ENCODE peak calls at places on chromosomes 7 and 10, in four cellular contexts. One of them, this sample, is unnamed.

GRCh38 chr10:130040351-130040750 is 70.3 kb downstream of the C10orf143 start:
- DNase-seq in GM12878: no peak
- DNase-seq in K562: no peak
- DNase-seq in endothelial cell of umbilical vein: no peak
- DNase-seq in this sample: no peak

GRCh38 chr7:1646957-1647891 is 22.9 kb upstream of the ELFN1 start:
- DNase-seq in GM12878: no peak
- DNase-seq in endothelial cell of umbilical vein: no peak
- DNase-seq in K562: no peak
- DNase-seq in this sample: no peak

GRCh38 chr7:2564970-2565546 is 6.3 kb downstream of the IQCE start:
- DNase-seq in K562: no peak
- DNase-seq in GM12878: no peak
- DNase-seq in endothelial cell of umbilical vein: no peak
- DNase-seq in this sample: peak; percentile 34

GRCh38 chr7:371119-371778 is 81.3 kb downstream of the FOXL3 start:
- DNase-seq in K562: peak; percentile 41
- DNase-seq in endothelial cell of umbilical vein: no peak
- DNase-seq in GM12878: no peak
- DNase-seq in this sample: no peak

GRCh38 chr10:535051-535450 is 154.4 kb downstream of the DIP2C start:
- DNase-seq in GM12878: no peak
- DNase-seq in endothelial cell of umbilical vein: no peak
- DNase-seq in K562: no peak
- DNase-seq in this sample: no peak

GRCh38 chr7:144384555-144385245 is 18.8 kb downstream of the NOBOX start:
- DNase-seq in GM12878: no peak
- DNase-seq in endothelial cell of umbilical vein: no peak
- DNase-seq in K562: no peak
- DNase-seq in this sample: no peak

GRCh38 chr10:17645591-17646345 is 1.8 kb downstream of the STAM start:
- DNase-seq in K562: no peak
- DNase-seq in GM12878: no peak
- DNase-seq in endothelial cell of umbilical vein: peak; percentile 32
- DNase-seq in this sample: peak; percentile 18

GRCh38 chr7:5183899-5184298 is 6.1 kb upstream of the WIPI2 start:
- DNase-seq in K562: no peak
- DNase-seq in endothelial cell of umbilical vein: no peak
- DNase-seq in GM12878: no peak
- DNase-seq in this sample: no peak

GRCh38 chr7:121994625-121995410 is 121.9 kb downstream of the PTPRZ1 start:
- DNase-seq in endothelial cell of umbilical vein: peak; percentile 69
- DNase-seq in K562: peak; percentile 53
- DNase-seq in GM12878: no peak
- DNase-seq in this sample: peak; percentile 81

GRCh38 chr10:119029613-119030420 is at the start of gene NANOS1:
- DNase-seq in endothelial cell of umbilical vein: peak; percentile 12
- DNase-seq in GM12878: no peak
- DNase-seq in K562: peak; percentile 35
- DNase-seq in this sample: peak; percentile 21

GRCh38 chr7:150631866-150632864 is at the start of gene GIMAP6:
- DNase-seq in GM12878: peak; percentile 51
- DNase-seq in K562: peak; percentile 27
- DNase-seq in endothelial cell of umbilical vein: peak; percentile 74
- DNase-seq in this sample: no peak

GRCh38 chr10:63707254-63707910 is 186.2 kb downstream of the REEP3 start:
- DNase-seq in GM12878: peak; percentile 48
- DNase-seq in K562: peak; percentile 37
- DNase-seq in endothelial cell of umbilical vein: peak; percentile 99
- DNase-seq in this sample: peak; percentile 99

GRCh38 chr10:69936091-69936490 is 116.6 kb upstream of the MACROH2A2 start:
- DNase-seq in GM12878: no peak
- DNase-seq in K562: peak; percentile 62
- DNase-seq in endothelial cell of umbilical vein: no peak
- DNase-seq in this sample: no peak

GRCh38 chr10:92695679-92696605 is 6.2 kb downstream of the HHEX start:
- DNase-seq in GM12878: no peak
- DNase-seq in endothelial cell of umbilical vein: peak; percentile 51
- DNase-seq in K562: peak; percentile 61
- DNase-seq in this sample: peak; percentile 70

GRCh38 chr7:80307251-80307856 is 172.7 kb downstream of the GNAI1 start:
- DNase-seq in endothelial cell of umbilical vein: no peak
- DNase-seq in K562: no peak
- DNase-seq in GM12878: no peak
- DNase-seq in this sample: peak; percentile 85

GRCh38 chr10:127216284-127216683 is 19.9 kb upstream of the INSYN2A start:
- DNase-seq in GM12878: no peak
- DNase-seq in K562: no peak
- DNase-seq in endothelial cell of umbilical vein: no peak
- DNase-seq in this sample: no peak

DNA sequence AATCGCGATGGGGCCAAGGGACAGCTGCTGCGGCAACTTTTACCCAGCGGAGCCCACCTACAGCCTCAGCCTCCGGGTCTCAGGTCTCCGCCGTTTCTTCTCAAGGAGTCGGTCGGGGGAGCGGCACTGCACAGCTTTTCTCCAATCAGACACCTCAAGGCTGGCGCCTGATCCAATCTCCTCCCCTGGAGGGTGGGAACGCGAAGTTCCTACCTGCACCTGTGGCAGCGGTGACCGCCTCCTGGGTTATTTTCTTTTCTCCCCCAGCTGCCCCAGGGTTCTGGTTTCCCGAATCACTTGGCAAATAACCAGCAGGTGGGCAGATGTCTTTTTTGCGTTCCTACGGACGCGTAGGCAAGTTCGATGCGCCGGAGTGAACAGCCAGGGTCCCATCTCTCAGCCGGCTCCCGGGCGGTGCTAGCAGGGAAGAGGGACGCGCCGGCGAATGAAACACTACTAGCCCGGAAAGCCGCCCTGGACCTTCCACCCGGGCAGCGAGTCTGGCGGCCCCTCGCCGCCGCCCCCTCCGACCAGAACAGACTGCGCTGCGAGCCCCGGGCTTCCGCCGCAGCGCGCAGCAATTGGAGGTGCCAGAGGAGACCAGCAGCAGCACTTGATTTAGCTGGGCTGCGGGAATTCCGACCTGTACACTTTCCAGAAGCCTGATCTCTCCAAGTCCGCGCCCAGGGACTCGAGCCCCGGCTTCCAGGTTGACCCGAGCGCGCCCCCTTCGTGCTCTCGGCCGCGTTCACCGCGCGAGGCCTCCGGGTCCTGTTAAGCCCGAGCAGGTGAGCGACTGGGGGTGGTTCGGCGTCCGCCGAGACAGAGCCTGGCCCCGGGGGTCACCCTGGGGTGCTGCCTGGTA is at the start of gene PRR15:
- DNase-seq in endothelial cell of umbilical vein: peak; percentile 56
- DNase-seq in GM12878: no peak
- DNase-seq in K562: no peak
- DNase-seq in this sample: no peak
- TF ChIP-seq FOS in endothelial cell of umbilical vein: peak; percentile 11
- TF ChIP-seq FOS in GM12878: no peak
- TF ChIP-seq FOS in K562: no peak
- TF ChIP-seq FOS in this sample: no peak

DNA sequence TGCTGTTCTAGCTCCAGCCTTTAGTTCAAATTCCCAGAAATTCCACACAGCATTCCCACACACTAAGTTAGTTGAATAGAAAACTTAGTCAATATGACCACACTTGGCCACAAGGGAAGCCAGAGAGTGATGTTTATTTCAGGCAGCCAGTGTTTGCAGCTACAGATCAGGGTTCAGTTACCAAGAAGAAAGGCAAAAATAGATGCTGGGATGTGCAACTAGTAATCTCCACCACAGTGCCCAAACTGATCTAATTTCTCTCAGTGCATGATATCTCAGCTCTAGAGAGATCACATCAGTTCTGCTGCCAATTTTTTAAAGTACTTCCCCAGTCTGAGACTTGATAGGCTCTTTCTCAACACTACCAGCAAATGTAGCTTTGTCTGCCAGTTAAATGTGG is 17.6 kb downstream of the SLF2 start:
- DNase-seq in K562: no peak
- DNase-seq in GM12878: no peak
- DNase-seq in endothelial cell of umbilical vein: no peak
- DNase-seq in this sample: peak; percentile 12
- TF ChIP-seq FOS in K562: no peak
- TF ChIP-seq FOS in GM12878: no peak
- TF ChIP-seq FOS in endothelial cell of umbilical vein: no peak
- TF ChIP-seq FOS in this sample: no peak

GRCh38 chr7:45638916-45639315 is 64.7 kb downstream of the ADCY1 start:
- DNase-seq in endothelial cell of umbilical vein: no peak
- DNase-seq in GM12878: no peak
- DNase-seq in K562: no peak
- DNase-seq in this sample: no peak
- TF ChIP-seq FOS in endothelial cell of umbilical vein: no peak
- TF ChIP-seq FOS in GM12878: no peak
- TF ChIP-seq FOS in K562: no peak
- TF ChIP-seq FOS in this sample: no peak

GRCh38 chr10:116398224-116398623 is 29.4 kb upstream of the PNLIPRP3 start:
- DNase-seq in K562: no peak
- DNase-seq in endothelial cell of umbilical vein: no peak
- DNase-seq in GM12878: no peak
- DNase-seq in this sample: no peak
- TF ChIP-seq FOS in K562: no peak
- TF ChIP-seq FOS in endothelial cell of umbilical vein: no peak
- TF ChIP-seq FOS in GM12878: no peak
- TF ChIP-seq FOS in this sample: no peak

GRCh38 chr10:14397069-14397468 is 66.3 kb upstream of the FRMD4A start:
- DNase-seq in K562: no peak
- DNase-seq in GM12878: no peak
- DNase-seq in endothelial cell of umbilical vein: no peak
- DNase-seq in this sample: peak; percentile 100
- TF ChIP-seq FOS in K562: no peak
- TF ChIP-seq FOS in GM12878: no peak
- TF ChIP-seq FOS in endothelial cell of umbilical vein: no peak
- TF ChIP-seq FOS in this sample: peak; percentile 91

GRCh38 chr7:129864042-129864441 is 88.7 kb downstream of the UBE2H start:
- DNase-seq in GM12878: no peak
- DNase-seq in endothelial cell of umbilical vein: peak; percentile 39
- DNase-seq in K562: no peak
- DNase-seq in this sample: no peak
- TF ChIP-seq FOS in GM12878: no peak
- TF ChIP-seq FOS in endothelial cell of umbilical vein: no peak
- TF ChIP-seq FOS in K562: no peak
- TF ChIP-seq FOS in this sample: no peak

GRCh38 chr7:101172854-101173751 is 7.0 kb downstream of the NAT16 start:
- DNase-seq in GM12878: no peak
- DNase-seq in K562: peak; percentile 47
- DNase-seq in endothelial cell of umbilical vein: peak; percentile 27
- DNase-seq in this sample: peak; percentile 71
- TF ChIP-seq FOS in GM12878: no peak
- TF ChIP-seq FOS in K562: no peak
- TF ChIP-seq FOS in endothelial cell of umbilical vein: no peak
- TF ChIP-seq FOS in this sample: no peak